ENCODE peak calls at places on chromosome 3, in six cellular contexts. V, E, M, T, I and Q are unnamed samples.

GRCh38 chr3:129597087-129597791 is 9.2 kb downstream of the PLXND1 start:
- DNase-seq in V (no peak), E (no peak), M (no peak), T (no peak), I (no peak), Q (no peak)

GRCh38 chr3:179146911-179147570 is 1.1 kb upstream of the PIK3CA start:
- DNase-seq in V (peak), E (peak), M (peak), T (peak), I (no peak), Q (peak)

GRCh38 chr3:143011705-143012104 is 10.3 kb downstream of the U2SURP start:
- DNase-seq in V (no peak), E (no peak), M (no peak), T (no peak), I (no peak), Q (no peak)

GRCh38 chr3:107431048-107431297 is 53.7 kb downstream of the CCDC54 start:
- DNase-seq in V (peak), E (peak), M (peak), T (peak), I (peak), Q (no peak)

GRCh38 chr3:122665226-122665786 is 15.3 kb upstream of the PARP14 start:
- DNase-seq in V (no peak), E (no peak), M (no peak), T (no peak), I (no peak), Q (peak)

GRCh38 chr3:150599611-150600297 is 3.4 kb upstream of the SELENOT start:
- DNase-seq in V (no peak), E (no peak), M (peak), T (peak), I (no peak), Q (no peak)

GRCh38 chr3:61985020-61985419 is 388.3 kb downstream of the FEZF2 start:
- DNase-seq in V (no peak), E (no peak), M (peak), T (no peak), I (no peak), Q (no peak)

GRCh38 chr3:69500604-69501003 is 114.7 kb upstream of the FRMD4B start:
- DNase-seq in V (no peak), E (no peak), M (peak), T (peak), I (no peak), Q (no peak)

GRCh38 chr3:129596194-129597086 is 10.0 kb downstream of the PLXND1 start:
- DNase-seq in V (no peak), E (no peak), M (peak), T (no peak), I (peak), Q (no peak)

GRCh38 chr3:24254649-24255048 is 240.0 kb downstream of the THRB start:
- DNase-seq in V (no peak), E (no peak), M (no peak), T (no peak), I (no peak), Q (no peak)

GRCh38 chr3:51669241-51670052 is 1.6 kb upstream of the TEX264 start:
- DNase-seq in V (peak), E (peak), M (peak), T (peak), I (peak), Q (peak)

GRCh38 chr3:50572158-50572557 is 2.8 kb downstream of the HEMK1 start:
- DNase-seq in V (peak), E (peak), M (peak), T (peak), I (peak), Q (no peak)